ENCODE peak calls at places on chromosome 17, in eight cellular contexts. H, P, E, W, I, G, D and V are unnamed samples. For H3K4me1 and H3K9me3, the result is how much of the 10 kb centered on the place peaks cover.

GRCh38 chr17:68385490-68386215 is 71.6 kb downstream of the WIPI1 start:
- DNase-seq in P (no peak), H (no peak), G (no peak), W (no peak), D (no peak), I (no peak), E (no peak), V (no peak)

GRCh38 chr17:67449065-67449464 is 72.0 kb downstream of the PITPNC1 start:
- DNase-seq in D (no peak), E (no peak), P (no peak), H (no peak), W (no peak), G (no peak), I (peak), V (no peak)

GRCh38 chr17:27293359-27293897 is 486 bp upstream of the WSB1 start:
- DNase-seq in W (peak), D (peak), P (no peak), H (no peak), I (no peak), G (no peak), E (no peak), V (peak)

GRCh38 chr17:83054518-83055125 is 24.8 kb upstream of the METRNL start:
- DNase-seq in P (peak), I (no peak), H (peak), D (no peak), W (no peak), G (no peak), E (no peak), V (no peak)

GRCh38 chr17:29005936-29006438 is at the start of gene SEZ6:
- DNase-seq in I (peak), H (peak), E (peak), P (peak), D (peak), G (peak), W (peak), V (peak)

GRCh38 chr17:40613755-40614154 is 33.9 kb downstream of the SMARCE1 start:
- DNase-seq in D (no peak), E (no peak), G (no peak), W (no peak), H (no peak), I (no peak), P (no peak), V (no peak)

GRCh38 chr17:77036136-77036840 is 104.5 kb upstream of the SEC14L1 start:
- DNase-seq in I (no peak), E (no peak), W (no peak), D (no peak), H (no peak), P (no peak), G (no peak), V (no peak)

GRCh38 chr17:19354123-19354522 is 8.4 kb downstream of the B9D1 start:
- DNase-seq in H (no peak), G (peak), W (no peak), I (peak), P (no peak), D (no peak), E (peak), V (no peak)

GRCh38 chr17:65902165-65902564 is 289.8 kb downstream of the CEP112 start:
- DNase-seq in D (no peak), H (no peak), I (no peak), W (no peak), E (no peak), G (no peak), P (no peak), V (no peak)

GRCh38 chr17:43720311-43721060 is 38.1 kb downstream of the SOST start:
- DNase-seq in P (peak), D (peak), G (peak), W (peak), E (peak), I (peak), H (peak), V (peak)

GRCh38 chr17:71423871-71424546 is 696.8 kb upstream of the SOX9 start:
- DNase-seq in W (no peak), I (peak), D (no peak), P (no peak), G (peak), H (no peak), E (peak), V (no peak)

GRCh38 chr17:58252141-58252540 is 13.8 kb downstream of the LPO start:
- DNase-seq in G (no peak), H (no peak), P (no peak), D (no peak), W (no peak), I (no peak), E (no peak), V (no peak)

GRCh38 chr17:65170839-65171238 is 33.7 kb downstream of the RGS9 start:
- DNase-seq in G (peak), D (no peak), P (peak), I (peak), E (peak), W (no peak), H (peak), V (no peak)

GRCh38 chr17:40901981-40902862 is 17.2 kb upstream of the KRT20 start:
- DNase-seq in D (no peak), H (no peak), W (no peak), P (no peak), G (peak), E (peak), I (no peak), V (no peak)

GRCh38 chr17:59165933-59166342 is 10.4 kb downstream of the PRR11 start:
- DNase-seq in E (peak), G (peak), D (peak), H (peak), W (no peak), P (no peak), I (peak), V (no peak)

GRCh38 chr17:43814714-43815113 is 18.2 kb downstream of the MPP3 start:
- DNase-seq in P (no peak), H (no peak), E (peak), W (no peak), D (no peak), G (peak), I (peak), V (no peak)

GRCh38 chr17:51435171-51435552 is 174.8 kb downstream of the UTP18 start:
- DNase-seq in D (no peak), G (no peak), W (no peak), E (no peak), H (no peak), I (no peak), P (no peak), V (no peak)

GRCh38 chr17:46044989-46045388 is 45.9 kb downstream of the STH start:
- DNase-seq in I (no peak), H (no peak), P (no peak), D (no peak), G (no peak), W (no peak), E (no peak), V (no peak)

GRCh38 chr17:58084317-58084981 is 1.2 kb downstream of the DYNLL2 start:
- DNase-seq in I (peak), P (peak), E (no peak), W (peak), H (peak), D (peak), G (peak), V (peak)

GRCh38 chr17:44069974-44070454 is 521 bp upstream of the G6PC3 start:
- DNase-seq in P (no peak), E (no peak), G (peak), W (no peak), I (peak), D (no peak), H (no peak), V (no peak)

GRCh38 chr17:68197997-68198930 is 49.6 kb upstream of the AMZ2 start:
- DNase-seq in W (no peak), E (no peak), G (no peak), H (peak), I (no peak), P (peak), D (peak), V (no peak)

GRCh38 chr17:2093349-2093748 is 38.4 kb downstream of the HIC1 start:
- DNase-seq in W (no peak), E (no peak), P (peak), H (peak), G (no peak), I (no peak), D (no peak), V (peak)

GRCh38 chr17:42405963-42406495 is 17.0 kb downstream of the CAVIN1 start:
- DNase-seq in E (peak), D (peak), W (peak), G (peak), I (peak), H (peak), P (peak), V (peak)

GRCh38 chr17:54992797-54993639 is 24.5 kb downstream of the STXBP4 start:
- DNase-seq in E (peak), H (no peak), W (no peak), D (peak), P (no peak), G (peak), I (peak), V (no peak)

GRCh38 chr17:28549274-28550132 is 2.9 kb downstream of the UNC119 start:
- DNase-seq in H (no peak), I (no peak), D (peak), P (no peak), G (no peak), W (no peak), E (no peak), V (no peak)

GRCh38 chr17:45248132-45248936 is 13.6 kb downstream of the SPATA32 start:
- DNase-seq in P (peak), E (no peak), G (peak), W (no peak), D (peak), I (peak), H (peak), V (no peak)

GRCh38 chr17:77465358-77466041 is 324.7 kb downstream of the SEC14L1 start:
- DNase-seq in D (peak), I (peak), E (peak), W (no peak), P (peak), H (peak), G (no peak), V (no peak)

GRCh38 chr17:44108440-44109311 is 14.8 kb downstream of the HDAC5 start:
- DNase-seq in E (peak), D (no peak), W (peak), H (peak), P (peak), G (peak), I (peak), V (peak)

GRCh38 chr17:58083491-58084316 is 485 bp downstream of the DYNLL2 start:
- DNase-seq in W (peak), P (peak), D (peak), H (peak), E (peak), I (peak), G (peak), V (peak)

GRCh38 chr17:78242024-78242742 is 10.8 kb downstream of the TMEM235 start:
- DNase-seq in G (no peak), H (no peak), P (no peak), D (no peak), I (peak), E (peak), W (no peak), V (no peak)

GRCh38 chr17:29007456-29008455 is 1.9 kb upstream of the SEZ6 start:
- DNase-seq in H (no peak), P (no peak), G (peak), W (no peak), D (no peak), I (peak), E (peak), V (no peak)

GRCh38 chr17:42673885-42674754 is 2.7 kb downstream of the PLEKHH3 start:
- DNase-seq in G (peak), I (peak), E (peak), W (peak), P (peak), H (peak), D (peak), V (peak)

GRCh38 chr17:28925912-28926365 is 23.1 kb upstream of the DHRS13 start:
- DNase-seq in P (no peak), H (no peak), I (peak), G (no peak), E (peak), D (no peak), W (no peak), V (no peak)

GRCh38 chr17:50604470-50604869 is 30.2 kb upstream of the ABCC3 start:
- DNase-seq in W (peak), E (peak), G (no peak), D (no peak), I (peak), P (no peak), H (peak), V (peak)

GRCh38 chr17:27460196-27460725 is 4.0 kb downstream of the KSR1 start:
- DNase-seq in I (no peak), E (no peak), D (no peak), G (no peak), W (no peak), P (no peak), H (no peak), V (no peak)

GRCh38 chr17:50634123-50634914 is at the start of gene ABCC3:
- DNase-seq in D (peak), W (peak), G (peak), H (peak), I (no peak), E (no peak), P (peak), V (peak)

GRCh38 chr17:68514809-68515208 is 2.6 kb downstream of the PRKAR1A start:
- DNase-seq in I (peak), P (no peak), H (no peak), W (no peak), D (no peak), G (peak), E (peak), V (no peak)

GRCh38 chr17:39777534-39778365 is 40.0 kb downstream of the GRB7 start:
- DNase-seq in P (no peak), D (no peak), I (no peak), E (no peak), H (no peak), W (no peak), G (no peak), V (no peak)

GRCh38 chr17:64130559-64131001 is 636 bp upstream of the ERN1 start:
- DNase-seq in H (no peak), E (peak), G (no peak), I (peak), D (no peak), P (peak), W (peak), V (no peak)

GRCh38 chr17:64134216-64134970 is 4.4 kb upstream of the ERN1 start:
- DNase-seq in D (no peak), I (no peak), P (no peak), E (no peak), H (no peak), W (no peak), G (no peak), V (no peak)

GRCh38 chr17:64134996-64135395 is 5.1 kb upstream of the ERN1 start:
- DNase-seq in H (no peak), D (no peak), I (no peak), G (no peak), P (no peak), W (no peak), E (no peak), V (no peak)

GRCh38 chr17:64131606-64132270 is 1.8 kb upstream of the ERN1 start:
- DNase-seq in E (no peak), G (no peak), I (no peak), W (no peak), P (no peak), D (no peak), H (no peak), V (no peak)

GRCh38 chr17:64133546-64134215 is 3.7 kb upstream of the ERN1 start:
- DNase-seq in E (peak), G (peak), D (peak), H (no peak), I (peak), P (no peak), W (no peak), V (no peak)
- TF ChIP-seq CTCF in E (peak), G (peak), D (peak), H (peak), I (peak), P (peak), W (peak), V (peak)

DNA sequence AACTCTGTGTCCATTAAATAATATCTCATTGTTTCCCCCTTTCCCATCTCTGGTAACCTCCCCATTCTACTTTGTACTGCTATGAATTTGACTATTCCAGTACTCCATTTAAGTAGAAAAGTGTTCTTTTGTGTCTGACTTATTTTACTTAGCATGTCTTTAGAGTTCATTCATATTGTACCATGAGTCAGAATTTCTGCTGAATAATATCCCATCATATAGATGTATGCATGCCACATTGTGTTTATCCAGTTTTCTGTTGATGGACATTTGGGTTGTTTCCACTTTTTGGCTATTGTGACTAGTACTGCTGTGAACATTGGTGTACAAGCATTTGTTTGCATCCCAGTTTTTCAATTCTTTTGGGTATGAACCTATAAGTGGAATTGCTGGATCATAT is 6.0 kb downstream of the PPM1D start:
- DNase-seq in E (no peak), G (no peak), D (no peak), H (no peak), W (no peak), I (no peak), P (no peak), V (no peak)
- H3K4me1 ChIP-seq in E (under half), G (under half), D (under half), H (half or more), W (under half), I (under half), P (under half), V (under half)

GRCh38 chr17:52751051-52751450 is 592.5 kb upstream of the CA10 start:
- DNase-seq in W (no peak), P (no peak), E (no peak), D (no peak), G (no peak), H (no peak), I (no peak), V (no peak)

GRCh38 chr17:52759864-52760263 is 601.4 kb upstream of the CA10 start:
- DNase-seq in I (no peak), P (no peak), W (no peak), H (no peak), G (no peak), E (no peak), D (no peak), V (no peak)

GRCh38 chr17:52756739-52757138 is 598.2 kb upstream of the CA10 start:
- DNase-seq in W (no peak), P (no peak), E (no peak), I (no peak), D (no peak), H (no peak), G (no peak), V (no peak)

GRCh38 chr17:52758481-52758880 is 600.0 kb upstream of the CA10 start:
- DNase-seq in I (no peak), E (no peak), G (no peak), P (no peak), W (no peak), H (no peak), D (no peak), V (no peak)

DNA sequence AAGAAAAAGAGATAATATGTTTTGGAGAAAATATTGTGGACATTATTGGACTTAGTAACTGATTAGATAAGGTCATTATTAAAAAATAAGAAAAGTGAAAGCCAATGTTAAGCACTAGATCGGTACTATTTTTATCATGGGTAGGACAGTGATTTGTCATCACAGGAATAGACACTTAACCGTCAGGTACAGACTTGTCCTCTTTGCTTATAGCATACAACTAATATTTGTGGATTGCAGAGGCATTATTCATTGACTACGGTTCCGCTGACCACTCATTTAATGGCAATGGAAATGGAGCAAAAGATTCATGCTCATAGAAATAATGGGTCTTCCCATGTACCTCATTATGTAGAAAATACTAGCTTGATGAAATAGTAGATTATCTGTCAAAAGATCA is 596.3 kb upstream of the CA10 start:
- DNase-seq in E (no peak), D (no peak), P (no peak), H (no peak), I (no peak), W (no peak), G (no peak), V (no peak)
- H3K9me3 ChIP-seq in E (under half), D (under half), P (under half), H (under half), I (under half), W (under half), G (under half), V (under half)

GRCh38 chr17:80923211-80924110 is 68.2 kb upstream of the CHMP6 start:
- DNase-seq in H (no peak), G (no peak), P (peak), W (no peak), I (no peak), E (no peak), D (no peak), V (no peak)
- TF ChIP-seq CTCF in H (no peak), G (no peak), P (no peak), W (no peak), I (no peak), E (no peak), D (no peak), V (no peak)

GRCh38 chr17:7763919-7764318 is 46.4 kb downstream of the DNAH2 start:
- DNase-seq in W (no peak), P (peak), D (no peak), G (no peak), E (no peak), I (no peak), H (no peak), V (no peak)
- H3K4me1 ChIP-seq in W (under half), P (under half), D (under half), G (under half), E (under half), I (under half), H (under half), V (under half)

GRCh38 chr17:21823643-21824042 is 131.3 kb downstream of the KCNJ18 start:
- DNase-seq in P (no peak), E (no peak), G (no peak), D (no peak), I (no peak), H (no peak), W (no peak), V (no peak)

GRCh38 chr17:21817791-21818364 is 125.6 kb downstream of the KCNJ18 start:
- DNase-seq in P (no peak), W (no peak), E (no peak), D (no peak), G (no peak), H (no peak), I (no peak), V (no peak)

DNA sequence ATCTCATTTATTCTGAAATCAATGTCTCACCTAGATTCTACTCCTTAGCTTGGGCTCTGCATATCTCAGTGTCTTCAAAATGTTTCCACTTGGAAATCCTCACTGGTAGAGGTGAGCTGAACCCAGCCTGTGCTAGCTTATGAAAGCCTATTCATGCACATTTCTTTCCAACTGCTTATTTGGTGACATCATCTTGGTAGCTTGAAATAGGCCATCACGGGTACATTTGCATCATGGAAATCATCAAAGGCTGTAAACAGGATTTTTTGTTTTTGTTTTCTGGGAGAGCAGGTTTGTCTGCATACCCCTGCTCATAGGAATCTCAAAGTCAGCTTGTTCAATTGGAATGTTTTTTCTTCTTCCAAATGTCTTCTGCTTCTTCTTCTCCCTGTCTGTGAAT is 130.8 kb downstream of the KCNJ18 start:
- DNase-seq in I (no peak), H (no peak), E (no peak), W (no peak), P (no peak), D (no peak), G (no peak), V (no peak)
- H3K9me3 ChIP-seq in I (under half), H (under half), E (under half), W (under half), P (under half), D (half or more), G (under half), V (under half)

GRCh38 chr17:74598346-74599022 is 6.4 kb upstream of the CD300LD start:
- DNase-seq in G (no peak), W (no peak), P (no peak), E (no peak), D (no peak), H (no peak), I (no peak), V (no peak)
- TF ChIP-seq CTCF in G (no peak), W (no peak), P (no peak), E (no peak), D (no peak), H (no peak), I (no peak), V (no peak)